ENCODE peak calls at places on chromosomes 11 and 22, in four cellular contexts. J is HTR-8/SVneo, B is upper lobe of left lung, X is H7. A is an unnamed sample.

GRCh38 chr22:37234736-37235711 is 9.0 kb downstream of the RAC2 start:
- DNase-seq in J (no peak), B (no peak), X (no peak), A (no peak)

GRCh38 chr22:25197335-25197734 is 2.3 kb upstream of the CRYBB3 start:
- DNase-seq in J (no peak), B (no peak), X (no peak), A (no peak)

GRCh38 chr22:30782613-30783012 is 87.9 kb downstream of the OSBP2 start:
- DNase-seq in J (no peak), B (no peak), X (no peak), A (no peak)

GRCh38 chr11:107719557-107720304 is 7.9 kb upstream of the SLN start:
- DNase-seq in J (no peak), B (no peak), X (no peak), A (no peak)

GRCh38 chr22:48955351-48956311 is 872.0 kb downstream of the BRD1 start:
- DNase-seq in J (no peak), B (peak), X (peak), A (no peak)

GRCh38 chr22:45290410-45290936 is 5.7 kb downstream of the UPK3A start:
- DNase-seq in J (peak), B (no peak), X (peak), A (no peak)

GRCh38 chr22:38755911-38756532 is at the start of gene SUN2:
- DNase-seq in J (peak), B (peak), X (peak), A (peak)

GRCh38 chr11:86043765-86044534 is 24.9 kb downstream of the PICALM start:
- DNase-seq in J (no peak), B (no peak), X (no peak), A (no peak)

GRCh38 chr11:128937480-128937879 is 5.2 kb downstream of the TP53AIP1 start:
- DNase-seq in J (no peak), B (no peak), X (peak), A (no peak)

GRCh38 chr11:64638017-64638664 is 47.1 kb downstream of the SLC22A12 start:
- DNase-seq in J (no peak), B (no peak), X (peak), A (peak)

GRCh38 chr11:72307439-72307838 is 63.5 kb upstream of the PHOX2A start:
- DNase-seq in J (no peak), B (no peak), X (no peak), A (no peak)

GRCh38 chr11:134363161-134363560 is 31.4 kb downstream of the GLB1L2 start:
- DNase-seq in J (no peak), B (no peak), X (no peak), A (no peak)

GRCh38 chr11:126265801-126266200 is 2.9 kb downstream of the SRPRA start:
- DNase-seq in J (no peak), B (no peak), X (no peak), A (no peak)

GRCh38 chr22:39381930-39382329 is 17.6 kb upstream of the TAB1 start:
- DNase-seq in J (no peak), B (no peak), X (no peak), A (no peak)

GRCh38 chr22:43537019-43537585 is 125.3 kb downstream of the MPPED1 start:
- DNase-seq in J (peak), B (no peak), X (no peak), A (no peak)

GRCh38 chr22:47198801-47199251 is 436.4 kb downstream of the TBC1D22A start:
- DNase-seq in J (no peak), B (peak), X (peak), A (no peak)

GRCh38 chr11:45810431-45811108 is 5.6 kb downstream of the SLC35C1 start:
- DNase-seq in J (no peak), B (no peak), X (no peak), A (no peak)

GRCh38 chr11:126268361-126268707 is 361 bp downstream of the SRPRA start:
- DNase-seq in J (peak), B (no peak), X (peak), A (no peak)

GRCh38 chr11:134750619-134751018 is 338.6 kb upstream of the B3GAT1 start:
- DNase-seq in J (no peak), B (no peak), X (no peak), A (no peak)

GRCh38 chr11:62713343-62713742 is 5.9 kb downstream of the GNG3 start:
- DNase-seq in J (no peak), B (no peak), X (peak), A (no peak)

GRCh38 chr22:37823134-37823985 is at the start of gene GALR3:
- DNase-seq in J (no peak), B (no peak), X (peak), A (no peak)

GRCh38 chr11:67002297-67002913 is 20.5 kb upstream of the SYT12 start:
- DNase-seq in J (no peak), B (no peak), X (peak), A (no peak)

GRCh38 chr11:34235189-34235588 is 122.6 kb downstream of the ABTB2 start:
- DNase-seq in J (no peak), B (no peak), X (no peak), A (no peak)

GRCh38 chr11:134925432-134925831 is 513.4 kb upstream of the B3GAT1 start:
- DNase-seq in J (no peak), B (no peak), X (no peak), A (no peak)

GRCh38 chr11:65428578-65429068 is 6.0 kb downstream of the NEAT1 start:
- DNase-seq in J (no peak), B (no peak), X (no peak), A (peak)

GRCh38 chr11:17633279-17633986 is 85.9 kb upstream of the MYOD1 start:
- DNase-seq in J (no peak), B (peak), X (peak), A (no peak)

GRCh38 chr11:79440451-79441158 is at the start of gene TENM4:
- DNase-seq in J (no peak), B (peak), X (peak), A (peak)

GRCh38 chr22:23376256-23376655 is 195.9 kb downstream of the BCR start:
- DNase-seq in J (peak), B (no peak), X (peak), A (no peak)

GRCh38 chr11:67674442-67674871 is at the start of gene ALDH3B2:
- DNase-seq in J (no peak), B (no peak), X (peak), A (no peak)

GRCh38 chr22:29060251-29060650 is 1.4 kb downstream of the C22orf31 start:
- DNase-seq in J (no peak), B (no peak), X (no peak), A (no peak)

GRCh38 chr11:2463766-2464277 is 19.0 kb downstream of the KCNQ1 start:
- DNase-seq in J (no peak), B (peak), X (no peak), A (no peak)

GRCh38 chr11:15390857-15391256 is 276.1 kb downstream of the INSC start:
- DNase-seq in J (no peak), B (no peak), X (no peak), A (no peak)

GRCh38 chr22:25666308-25666707 is 75.7 kb upstream of the MYO18B start:
- DNase-seq in J (no peak), B (peak), X (peak), A (peak)

GRCh38 chr11:45909594-45910475 is 2.8 kb upstream of the FREY1 start:
- DNase-seq in J (no peak), B (no peak), X (no peak), A (no peak)

GRCh38 chr11:81497202-81497804 is 1236.4 kb downstream of the FAM181B start:
- DNase-seq in J (peak), B (no peak), X (peak), A (no peak)

GRCh38 chr11:114072978-114073377 is 13.5 kb downstream of the ZBTB16 start:
- DNase-seq in J (no peak), B (no peak), X (no peak), A (no peak)